ENCODE peak calls at places on chromosomes 3 and 15, in six cellular contexts. T is uterus, W is HepG2, O is brain microvascular endothelial cell, I is lower lobe of right lung, V is hepatocyte. F is an unnamed sample.
A peak's percentile ranks its signal among the peaks of the same experiment; 100 is the strongest.

GRCh38 chr3:139540686-139541085 is 1.1 kb upstream of the RBP1 start:
- DNase-seq in T (no peak), W (no peak), O (no peak), I (no peak), V (no peak), F (no peak)

GRCh38 chr15:44207643-44208042 is 12.6 kb upstream of the FRMD5 start:
- DNase-seq in T (no peak), W (no peak), O (peak; percentile 40), I (no peak), V (no peak), F (peak; percentile 46)

GRCh38 chr15:42184313-42184712 is 23.8 kb downstream of the VPS39 start:
- DNase-seq in T (no peak), W (no peak), O (no peak), I (peak; percentile 53), V (no peak), F (no peak)

GRCh38 chr3:121295966-121296365 is 249.8 kb downstream of the POLQ start:
- DNase-seq in T (no peak), W (no peak), O (no peak), I (no peak), V (no peak), F (no peak)

GRCh38 chr3:154901263-154901662 is 178.9 kb upstream of the MME start:
- DNase-seq in T (no peak), W (no peak), O (no peak), I (no peak), V (no peak), F (no peak)

GRCh38 chr3:10242182-10243065 is 5.8 kb upstream of the TATDN2 start:
- DNase-seq in T (no peak), W (no peak), O (peak; percentile 58), I (no peak), V (no peak), F (no peak)

GRCh38 chr15:38085931-38086562 is 151.6 kb downstream of the TMCO5A start:
- DNase-seq in T (no peak), W (no peak), O (peak; percentile 41), I (no peak), V (no peak), F (no peak)

GRCh38 chr15:64911317-64912186 is at the start of gene ANKDD1A:
- DNase-seq in T (peak; percentile 78), W (no peak), O (no peak), I (peak; percentile 64), V (peak; percentile 81), F (no peak)

GRCh38 chr15:78090422-78090821 is 1.9 kb upstream of the SH2D7 start:
- DNase-seq in T (no peak), W (no peak), O (no peak), I (no peak), V (no peak), F (no peak)

GRCh38 chr15:92668086-92668485 is 12.5 kb upstream of the FAM174B start:
- DNase-seq in T (no peak), W (no peak), O (no peak), I (no peak), V (no peak), F (no peak)

GRCh38 chr3:67301556-67301955 is 303.4 kb downstream of the KBTBD8 start:
- DNase-seq in T (no peak), W (no peak), O (no peak), I (no peak), V (no peak), F (no peak)

GRCh38 chr15:32687556-32687955 is 30.2 kb upstream of the GREM1 start:
- DNase-seq in T (no peak), W (no peak), O (peak; percentile 68), I (no peak), V (no peak), F (no peak)

GRCh38 chr3:168047190-168047795 is 48.4 kb downstream of the GOLIM4 start:
- DNase-seq in T (no peak), W (peak; percentile 76), O (peak; percentile 64), I (no peak), V (peak; percentile 81), F (peak; percentile 68)

GRCh38 chr3:78978037-78978436 is 789.8 kb downstream of the ROBO1 start:
- DNase-seq in T (no peak), W (peak; percentile 10), O (no peak), I (no peak), V (no peak), F (no peak)

GRCh38 chr3:188649521-188649920 is 495.6 kb downstream of the LPP start:
- DNase-seq in T (no peak), W (no peak), O (no peak), I (no peak), V (no peak), F (no peak)

GRCh38 chr3:22979581-22979980 is 223.5 kb upstream of the UBE2E2 start:
- DNase-seq in T (no peak), W (no peak), O (no peak), I (no peak), V (no peak), F (no peak)

GRCh38 chr3:81863714-81864113 is 102.3 kb upstream of the GBE1 start:
- DNase-seq in T (no peak), W (no peak), O (no peak), I (no peak), V (no peak), F (no peak)

GRCh38 chr3:81868597-81868996 is 107.2 kb upstream of the GBE1 start:
- DNase-seq in T (no peak), W (no peak), O (no peak), I (no peak), V (no peak), F (no peak)

GRCh38 chr3:81861593-81861992 is 100.1 kb upstream of the GBE1 start:
- DNase-seq in T (no peak), W (no peak), O (no peak), I (no peak), V (no peak), F (no peak)

GRCh38 chr3:81867875-81868274 is 106.4 kb upstream of the GBE1 start:
- DNase-seq in T (no peak), W (no peak), O (no peak), I (no peak), V (no peak), F (no peak)

DNA sequence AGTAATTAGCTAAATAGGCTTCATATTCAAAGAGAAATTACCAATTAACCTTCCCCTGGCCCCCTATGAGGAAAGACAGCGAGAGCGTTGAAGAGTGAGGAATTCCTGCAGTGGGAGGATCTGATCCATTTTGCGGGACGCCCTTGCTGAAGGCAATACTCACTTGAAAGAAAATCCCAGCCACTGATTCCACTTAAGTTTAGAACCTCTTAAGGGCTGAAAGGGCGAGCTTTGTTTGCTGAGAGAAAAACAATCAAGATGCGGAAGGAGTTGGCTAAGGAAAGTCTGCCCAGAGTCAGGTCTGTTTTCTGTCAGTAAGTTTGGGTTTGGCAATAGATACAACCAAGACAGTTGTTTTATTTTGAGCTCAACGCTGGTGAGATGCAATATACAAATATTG is 102.8 kb upstream of the GBE1 start:
- DNase-seq in T (no peak), W (no peak), O (no peak), I (no peak), V (peak; percentile 16), F (no peak)
- H3K4me3 ChIP-seq in T (no peak overlapping the region), W (no peak overlapping the region), O (no peak overlapping the region), I (peak overlapping the region; percentile 15), V (no peak overlapping the region), F (no peak overlapping the region)

GRCh38 chr3:178434206-178434805 is 101.9 kb upstream of the KCNMB2 start:
- DNase-seq in T (no peak), W (no peak), O (no peak), I (no peak), V (no peak), F (no peak)
- TF ChIP-seq CTCF in T (no peak), W (no peak), O (peak; percentile 35), I (no peak), V (peak; percentile 63), F (peak; percentile 39)

GRCh38 chr3:165188452-165188851 is 7.7 kb downstream of the SLITRK3 start:
- DNase-seq in T (no peak), W (no peak), O (no peak), I (no peak), V (no peak), F (no peak)

GRCh38 chr3:165192610-165193192 is 3.5 kb downstream of the SLITRK3 start:
- DNase-seq in T (no peak), W (no peak), O (no peak), I (no peak), V (no peak), F (no peak)

GRCh38 chr3:165194477-165195135 is 1.6 kb downstream of the SLITRK3 start:
- DNase-seq in T (no peak), W (no peak), O (no peak), I (no peak), V (no peak), F (no peak)

GRCh38 chr3:165193392-165194268 is 2.6 kb downstream of the SLITRK3 start:
- DNase-seq in T (no peak), W (no peak), O (no peak), I (no peak), V (no peak), F (no peak)

DNA sequence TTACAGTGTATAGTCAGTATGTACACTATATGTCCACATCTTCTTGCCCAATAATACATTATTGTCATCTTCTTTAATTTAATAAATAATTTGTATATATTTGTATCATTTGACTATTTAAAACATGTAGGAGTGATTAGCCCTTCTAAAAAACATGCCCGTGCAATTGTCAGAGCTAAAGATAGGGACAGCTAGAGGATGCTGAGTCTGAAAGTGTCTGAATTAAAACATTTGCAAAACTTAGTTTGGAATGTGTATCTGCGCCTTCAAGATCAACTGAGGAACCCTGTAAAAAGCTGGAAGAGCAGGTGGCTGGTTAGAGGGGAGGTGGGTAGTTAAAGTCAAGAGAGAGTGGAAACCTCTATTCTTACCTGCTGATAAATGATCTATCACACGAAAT is 4.7 kb downstream of the SLITRK3 start:
- DNase-seq in T (no peak), W (no peak), O (no peak), I (no peak), V (no peak), F (no peak)
- H3K4me3 ChIP-seq in T (no peak overlapping the region), W (no peak overlapping the region), O (no peak overlapping the region), I (no peak overlapping the region), V (no peak overlapping the region), F (no peak overlapping the region)

GRCh38 chr3:26714485-26714884 is 91.9 kb downstream of the LRRC3B start:
- DNase-seq in T (no peak), W (no peak), O (no peak), I (no peak), V (no peak), F (no peak)

GRCh38 chr3:26718295-26718694 is 95.7 kb downstream of the LRRC3B start:
- DNase-seq in T (no peak), W (no peak), O (no peak), I (no peak), V (no peak), F (no peak)

GRCh38 chr3:26712211-26713026 is 89.8 kb downstream of the LRRC3B start:
- DNase-seq in T (no peak), W (peak; percentile 34), O (peak; percentile 4), I (no peak), V (peak; percentile 89), F (no peak)
- TF ChIP-seq CTCF in T (peak; percentile 48), W (peak; percentile 63), O (peak; percentile 30), I (peak; percentile 59), V (peak; percentile 80), F (no peak)